ENCODE peak calls at places on chromosomes 2 and 18, in five cellular contexts. T, J, Z, U and F are unnamed samples.

GRCh38 chr2:3288455-3289163 is 89.0 kb downstream of the EIPR1 start:
- DNase-seq in T (no peak), J (no peak), Z (no peak), U (peak), F (no peak)

GRCh38 chr2:70508711-70509462 is 44.7 kb downstream of the TGFA start:
- DNase-seq in T (no peak), J (no peak), Z (no peak), U (no peak), F (no peak)

GRCh38 chr2:209445485-209445884 is 21.6 kb downstream of the MAP2 start:
- DNase-seq in T (no peak), J (no peak), Z (no peak), U (no peak), F (no peak)

GRCh38 chr18:44781890-44782289 is 101.2 kb downstream of the SETBP1 start:
- DNase-seq in T (no peak), J (no peak), Z (no peak), U (no peak), F (peak)

GRCh38 chr2:32051836-32052439 is 11.4 kb upstream of the SPAST start:
- DNase-seq in T (no peak), J (no peak), Z (no peak), U (no peak), F (no peak)

GRCh38 chr2:527581-527980 is 149.6 kb downstream of the TMEM18 start:
- DNase-seq in T (no peak), J (no peak), Z (no peak), U (no peak), F (no peak)

GRCh38 chr2:192196451-192197194 is 1.9 kb upstream of the TMEFF2 start:
- DNase-seq in T (no peak), J (no peak), Z (no peak), U (no peak), F (no peak)

GRCh38 chr2:30147196-30147714 is 448 bp downstream of the YPEL5 start:
- DNase-seq in T (no peak), J (no peak), Z (no peak), U (no peak), F (no peak)

GRCh38 chr2:118312963-118313756 is 224.9 kb downstream of the INSIG2 start:
- DNase-seq in T (no peak), J (no peak), Z (no peak), U (no peak), F (no peak)

GRCh38 chr2:121650554-121650930 is 1.3 kb upstream of the CLASP1 start:
- DNase-seq in T (no peak), J (no peak), Z (no peak), U (peak), F (peak)

GRCh38 chr2:102839668-102840388 is 78.0 kb downstream of the TMEM182 start:
- DNase-seq in T (no peak), J (peak), Z (peak), U (peak), F (peak)

GRCh38 chr2:95333888-95334338 is 36.8 kb downstream of the KCNIP3 start:
- DNase-seq in T (no peak), J (peak), Z (no peak), U (no peak), F (no peak)

GRCh38 chr2:161327582-161327981 is 19.4 kb downstream of the PSMD14 start:
- DNase-seq in T (no peak), J (no peak), Z (no peak), U (no peak), F (no peak)

DNA sequence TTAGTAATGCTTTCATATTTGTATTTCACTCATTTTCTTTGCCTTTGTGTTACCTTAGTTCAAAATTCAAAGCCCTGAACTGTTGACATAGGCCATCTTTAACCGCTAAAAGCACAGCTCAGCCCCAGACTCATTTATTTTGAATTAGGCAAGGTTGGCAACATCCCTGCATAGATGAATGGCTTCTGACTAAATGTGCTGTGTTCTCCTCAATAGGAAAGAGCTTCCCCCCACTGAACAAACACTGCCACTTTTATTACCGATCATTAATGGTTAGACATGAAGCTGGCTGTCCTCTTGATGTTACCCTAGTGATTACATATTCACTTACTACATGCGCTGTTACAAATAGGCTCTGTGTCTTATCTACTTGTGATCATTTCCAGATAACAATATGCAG is 170.6 kb downstream of the ADCYAP1 start:
- DNase-seq in T (no peak), J (no peak), Z (no peak), U (no peak), F (no peak)
- TF ChIP-seq YY1 in T (no peak), J (no peak), Z (no peak), U (no peak), F (no peak)

GRCh38 chr2:169069341-169069740 is at the start of gene DHRS9:
- DNase-seq in T (no peak), J (peak), Z (no peak), U (no peak), F (no peak)
- H3K4me3 ChIP-seq in T (no peak), J (no peak), Z (no peak), U (no peak), F (no peak)

GRCh38 chr2:217959723-217960122 is 43.1 kb downstream of the TNS1 start:
- DNase-seq in T (no peak), J (no peak), Z (no peak), U (no peak), F (peak)

GRCh38 chr2:217958889-217959235 is 43.9 kb downstream of the TNS1 start:
- DNase-seq in T (no peak), J (no peak), Z (no peak), U (no peak), F (no peak)

GRCh38 chr2:217960351-217960750 is 42.4 kb downstream of the TNS1 start:
- DNase-seq in T (no peak), J (no peak), Z (no peak), U (no peak), F (no peak)

GRCh38 chr2:217956895-217957457 is 45.8 kb downstream of the TNS1 start:
- DNase-seq in T (no peak), J (no peak), Z (no peak), U (no peak), F (no peak)

DNA sequence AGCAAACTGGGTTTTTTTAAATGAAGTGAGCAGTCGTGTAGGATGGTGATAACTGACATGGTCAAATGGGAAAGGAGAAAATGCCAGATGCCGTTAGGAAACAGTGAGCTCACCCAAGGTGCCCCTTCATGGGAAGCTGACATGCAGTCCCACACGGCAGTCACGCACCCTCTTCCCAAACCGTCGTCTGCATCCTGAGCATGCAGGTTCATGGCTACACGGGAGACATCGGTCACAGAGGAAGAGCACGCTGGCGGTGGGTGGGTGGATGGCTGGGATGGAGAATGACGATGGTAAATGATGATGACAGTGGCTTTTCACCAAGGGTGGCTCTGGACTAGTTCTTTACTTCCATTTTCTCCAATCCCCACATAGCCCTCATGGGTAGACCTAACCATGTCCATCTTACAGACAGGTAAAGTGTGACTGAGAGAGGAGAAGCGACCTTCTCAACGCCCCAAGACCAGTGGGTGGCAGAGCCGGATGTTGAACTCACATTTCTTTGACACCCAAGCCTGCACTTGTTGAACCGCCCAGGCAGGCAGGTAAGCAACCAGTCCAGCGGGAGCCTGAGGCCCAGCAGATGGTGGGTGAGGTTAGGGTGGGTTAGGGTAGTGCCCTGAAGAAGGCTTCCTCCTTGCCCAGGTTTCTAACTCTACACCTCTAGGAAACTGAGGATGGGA is 44.4 kb downstream of the TNS1 start:
- DNase-seq in T (no peak), J (no peak), Z (no peak), U (no peak), F (no peak)
- TF ChIP-seq YY1 in T (no peak), J (no peak), Z (no peak), U (no peak), F (no peak)

DNA sequence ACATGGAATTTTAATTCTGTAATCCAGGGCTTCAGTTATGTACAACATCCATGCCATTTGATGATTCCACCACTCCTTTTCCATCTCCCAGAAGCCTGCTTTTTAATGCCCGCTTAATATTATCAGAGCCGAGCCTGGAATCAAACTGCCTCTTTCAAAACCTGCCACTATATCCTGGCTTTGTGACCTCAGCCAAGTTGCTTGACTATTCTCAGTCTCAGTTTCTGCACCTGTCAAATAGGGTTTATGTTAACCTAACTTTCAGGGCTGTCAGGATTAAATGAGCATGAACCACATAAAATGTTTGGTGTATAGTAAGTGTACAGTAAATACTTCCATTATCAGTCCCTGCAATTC is 108.7 kb downstream of the XRCC5 start:
- DNase-seq in T (no peak), J (no peak), Z (no peak), U (no peak), F (no peak)
- H3K4me3 ChIP-seq in T (no peak), J (no peak), Z (no peak), U (peak), F (no peak)